ENCODE peak calls at places on chromosomes 2 and 18, in six cellular contexts. K is ELR; F is cardiac muscle cell; M is stimulated activated naive B cell treated with anti-CD40 and anti-IgM and Interleukin-4, amounts not matched to agents 10 μg/mL and 1 μg/mL and 100 μg/mL, for 72 hours; G is kidney; U is NCI-H1105 treated with DMSO at 0.1 percent for 48 hours. Y is an unnamed sample.

GRCh38 chr2:102736174-102736606 is 25.6 kb upstream of the TMEM182 start:
- DNase-seq in K (peak), F (peak), M (no peak), G (peak), U (peak), Y (peak)

GRCh38 chr18:31553800-31554199 is 37.9 kb upstream of the TTR start:
- DNase-seq in K (peak), F (no peak), M (no peak), G (no peak), U (no peak), Y (no peak)

GRCh38 chr18:29188760-29189159 is 1011.8 kb upstream of the CDH2 start:
- DNase-seq in K (peak), F (no peak), M (no peak), G (no peak), U (no peak), Y (no peak)

GRCh38 chr2:39099820-39100728 is 20.8 kb downstream of the SOS1 start:
- DNase-seq in K (peak), F (peak), M (no peak), G (no peak), U (no peak), Y (no peak)

GRCh38 chr2:230924470-230925341 is at the start of gene GPR55:
- DNase-seq in K (peak), F (no peak), M (peak), G (no peak), U (no peak), Y (no peak)

GRCh38 chr2:17710547-17711248 is 42.9 kb downstream of the SMC6 start:
- DNase-seq in K (no peak), F (no peak), M (no peak), G (no peak), U (no peak), Y (no peak)

GRCh38 chr2:53473236-53473635 is 294.4 kb upstream of the CHAC2 start:
- DNase-seq in K (peak), F (no peak), M (no peak), G (no peak), U (no peak), Y (no peak)

GRCh38 chr2:8882094-8882493 is 44.7 kb upstream of the KIDINS220 start:
- DNase-seq in K (peak), F (peak), M (no peak), G (no peak), U (no peak), Y (no peak)

GRCh38 chr2:231228223-231228622 is 29.8 kb downstream of the ARMC9 start:
- DNase-seq in K (no peak), F (no peak), M (peak), G (no peak), U (no peak), Y (no peak)

GRCh38 chr2:150214626-150215025 is 272.8 kb downstream of the RND3 start:
- DNase-seq in K (no peak), F (no peak), M (no peak), G (no peak), U (no peak), Y (no peak)

GRCh38 chr2:121489944-121490585 is 40.6 kb upstream of the RNU4ATAC start:
- DNase-seq in K (no peak), F (no peak), M (no peak), G (no peak), U (peak), Y (peak)

GRCh38 chr2:191625016-191625415 is 52.9 kb upstream of the NABP1 start:
- DNase-seq in K (no peak), F (peak), M (no peak), G (no peak), U (no peak), Y (no peak)

GRCh38 chr2:7096726-7097352 is 179.6 kb downstream of the RNF144A start:
- DNase-seq in K (no peak), F (no peak), M (no peak), G (no peak), U (no peak), Y (no peak)

GRCh38 chr18:57466307-57466706 is 31.1 kb downstream of the ONECUT2 start:
- DNase-seq in K (no peak), F (no peak), M (no peak), G (no peak), U (no peak), Y (no peak)

GRCh38 chr2:226910384-226910783 is 74.5 kb downstream of the RHBDD1 start:
- DNase-seq in K (no peak), F (no peak), M (no peak), G (no peak), U (no peak), Y (no peak)

GRCh38 chr2:208373460-208374089 is 33.0 kb upstream of the PTH2R start:
- DNase-seq in K (peak), F (peak), M (no peak), G (no peak), U (peak), Y (peak)

GRCh38 chr18:59539108-59539507 is 158.1 kb downstream of the CCBE1 start:
- DNase-seq in K (no peak), F (no peak), M (no peak), G (no peak), U (no peak), Y (no peak)

GRCh38 chr2:26671691-26672090 is 20.8 kb upstream of the KCNK3 start:
- DNase-seq in K (no peak), F (no peak), M (no peak), G (no peak), U (no peak), Y (no peak)

GRCh38 chr18:55407191-55407590 is 180.8 kb downstream of the TCF4 start:
- DNase-seq in K (no peak), F (no peak), M (no peak), G (no peak), U (peak), Y (peak)

GRCh38 chr2:199977984-199978415 is 22.6 kb downstream of the MAIP1 start:
- DNase-seq in K (peak), F (peak), M (no peak), G (no peak), U (no peak), Y (no peak)

GRCh38 chr2:31170071-31170698 is 31.9 kb upstream of the GALNT14 start:
- DNase-seq in K (peak), F (peak), M (peak), G (peak), U (peak), Y (peak)

GRCh38 chr2:65031341-65032015 is 24.7 kb upstream of the CEP68 start:
- DNase-seq in K (no peak), F (peak), M (no peak), G (no peak), U (peak), Y (no peak)

GRCh38 chr2:48309900-48310299 is 220.1 kb upstream of the STON1 start:
- DNase-seq in K (no peak), F (no peak), M (no peak), G (no peak), U (no peak), Y (no peak)

GRCh38 chr2:144354953-144355352 is 165.0 kb downstream of the ZEB2 start:
- DNase-seq in K (peak), F (peak), M (no peak), G (no peak), U (no peak), Y (no peak)

GRCh38 chr2:239109916-239110545 is 262.1 kb downstream of the TWIST2 start:
- DNase-seq in K (no peak), F (no peak), M (no peak), G (no peak), U (no peak), Y (no peak)

GRCh38 chr2:183995632-183996031 is 602.7 kb upstream of the ZNF804A start:
- DNase-seq in K (peak), F (no peak), M (no peak), G (no peak), U (peak), Y (no peak)

GRCh38 chr18:46946656-46947282 is 29.4 kb downstream of the KATNAL2 start:
- DNase-seq in K (peak), F (peak), M (peak), G (peak), U (peak), Y (peak)

GRCh38 chr18:75478996-75479870 is 51.7 kb upstream of the SMIM21 start:
- DNase-seq in K (peak), F (peak), M (no peak), G (no peak), U (peak), Y (peak)

GRCh38 chr18:22504665-22505064 is 87.0 kb upstream of the CTAGE1 start:
- DNase-seq in K (peak), F (no peak), M (no peak), G (no peak), U (no peak), Y (no peak)

GRCh38 chr2:49972699-49973098 is 818.4 kb upstream of the FSHR start:
- DNase-seq in K (no peak), F (no peak), M (no peak), G (no peak), U (no peak), Y (peak)

GRCh38 chr2:108972663-108973062 is 16.4 kb downstream of the EDAR start:
- DNase-seq in K (no peak), F (no peak), M (no peak), G (no peak), U (no peak), Y (no peak)

GRCh38 chr2:234710066-234710465 is 213.2 kb upstream of the ARL4C start:
- DNase-seq in K (no peak), F (no peak), M (no peak), G (no peak), U (no peak), Y (no peak)